ENCODE peak calls at places on chromosomes 1 and 21, in seven cellular contexts. F is brain microvascular endothelial cell, B is GM06990, P is RWPE1, O is neural progenitor cell, S is Calu3, Q is pancreas. I is an unnamed sample.

GRCh38 chr21:38752051-38752505 is 53.7 kb upstream of the ETS2 start:
- DNase-seq in P (no peak), F (no peak), O (no peak), B (no peak), Q (no peak), S (no peak), I (no peak)

GRCh38 chr1:58939146-58939545 is 155.3 kb upstream of the JUN start:
- DNase-seq in S (no peak), Q (no peak), P (no peak), B (no peak), F (no peak), O (no peak), I (no peak)

GRCh38 chr1:28640766-28641165 is 2.1 kb downstream of the TAF12 start:
- DNase-seq in S (peak; percentile 43), B (no peak), O (peak; percentile 20), Q (no peak), P (no peak), F (peak; percentile 22), I (no peak)

GRCh38 chr1:202834771-202835547 is 24.2 kb downstream of the PCAT6 start:
- DNase-seq in P (peak; percentile 79), B (no peak), F (no peak), O (no peak), Q (no peak), S (no peak), I (no peak)

GRCh38 chr1:232722626-232723025 is 82.6 kb upstream of the MAP10 start:
- DNase-seq in F (no peak), Q (no peak), B (no peak), P (no peak), S (no peak), O (no peak), I (no peak)

GRCh38 chr1:19370453-19371170 is 58.5 kb downstream of the SLC66A1 start:
- DNase-seq in F (no peak), S (no peak), O (no peak), P (no peak), Q (no peak), B (no peak), I (no peak)

GRCh38 chr1:216670118-216670870 is 52.9 kb downstream of the ESRRG start:
- DNase-seq in O (no peak), B (no peak), Q (no peak), S (no peak), P (peak; percentile 12), F (no peak), I (no peak)

GRCh38 chr1:199691540-199691939 is 336.0 kb upstream of the NR5A2 start:
- DNase-seq in O (peak; percentile 69), S (peak; percentile 34), F (peak; percentile 45), Q (no peak), B (no peak), P (peak; percentile 89), I (no peak)

GRCh38 chr1:19390901-19391595 is 78.9 kb downstream of the SLC66A1 start:
- DNase-seq in P (peak; percentile 21), S (peak; percentile 11), O (peak; percentile 54), B (peak; percentile 65), Q (peak; percentile 29), F (peak; percentile 70), I (peak; percentile 70)

GRCh38 chr1:27687906-27688305 is 15.9 kb upstream of the IFI6 start:
- DNase-seq in P (no peak), F (no peak), O (no peak), S (no peak), B (no peak), Q (no peak), I (no peak)

GRCh38 chr1:55474168-55474786 is 259.1 kb upstream of the USP24 start:
- DNase-seq in B (no peak), P (peak; percentile 25), Q (no peak), S (no peak), F (no peak), O (no peak), I (no peak)

GRCh38 chr1:161098161-161099068 is at the start of gene KLHDC9:
- DNase-seq in B (peak; percentile 91), F (peak; percentile 45), P (peak; percentile 82), O (peak; percentile 97), Q (peak; percentile 93), S (peak; percentile 92), I (peak; percentile 96)

GRCh38 chr1:180816132-180816531 is 96.6 kb upstream of the KIAA1614 start:
- DNase-seq in B (no peak), F (no peak), O (peak; percentile 3), Q (no peak), P (no peak), S (no peak), I (no peak)

GRCh38 chr1:171313319-171313834 is 606 bp upstream of the FMO4 start:
- DNase-seq in P (no peak), S (no peak), O (no peak), B (no peak), F (no peak), Q (no peak), I (peak; percentile 7)

GRCh38 chr1:46221749-46222148 is 18.6 kb downstream of the LURAP1 start:
- DNase-seq in P (no peak), B (no peak), S (no peak), O (peak; percentile 79), F (no peak), Q (no peak), I (no peak)

GRCh38 chr1:74729741-74730478 is 2.9 kb downstream of the CRYZ start:
- DNase-seq in F (peak; percentile 48), S (no peak), B (no peak), Q (no peak), O (no peak), P (peak; percentile 36), I (no peak)

GRCh38 chr1:202941372-202941771 is 14.3 kb upstream of the KLHL12 start:
- DNase-seq in O (no peak), B (no peak), S (no peak), Q (no peak), P (no peak), F (no peak), I (no peak)

GRCh38 chr1:12640958-12641272 is 3.0 kb upstream of the AADACL4 start:
- DNase-seq in B (no peak), O (no peak), F (no peak), Q (no peak), S (no peak), P (no peak), I (no peak)

GRCh38 chr1:182446033-182446669 is 3.8 kb upstream of the RGSL1 start:
- DNase-seq in O (peak; percentile 56), B (peak; percentile 14), F (peak; percentile 34), S (peak; percentile 60), P (peak; percentile 59), Q (no peak), I (peak; percentile 76)

GRCh38 chr1:218344814-218345672 is at the start of gene TGFB2:
- DNase-seq in P (peak; percentile 26), O (peak; percentile 29), S (peak; percentile 75), F (peak; percentile 90), B (no peak), Q (peak; percentile 41), I (peak; percentile 43)

GRCh38 chr1:981955-982558 is at the start of gene PERM1:
- DNase-seq in Q (no peak), O (no peak), B (no peak), P (no peak), F (no peak), S (no peak), I (no peak)

GRCh38 chr21:36030581-36031189 is 29.6 kb downstream of the SETD4 start:
- DNase-seq in P (no peak), B (no peak), Q (no peak), O (no peak), S (no peak), F (no peak), I (no peak)

GRCh38 chr1:193754732-193755427 is 568.5 kb upstream of the B3GALT2 start:
- DNase-seq in Q (no peak), F (no peak), S (no peak), P (no peak), O (no peak), B (no peak), I (no peak)
- TF ChIP-seq CTCF in Q (no peak), F (peak; percentile 23), S (peak; percentile 24), P (no peak), O (peak; percentile 38), B (no peak), I (no peak)

GRCh38 chr1:87206444-87206843 is 122.2 kb upstream of the LMO4 start:
- DNase-seq in Q (no peak), S (no peak), B (no peak), F (no peak), O (no peak), P (no peak), I (no peak)

GRCh38 chr1:87210151-87210550 is 118.5 kb upstream of the LMO4 start:
- DNase-seq in F (no peak), Q (no peak), O (no peak), P (no peak), S (no peak), B (no peak), I (no peak)

GRCh38 chr1:87208116-87208515 is 120.6 kb upstream of the LMO4 start:
- DNase-seq in P (no peak), F (no peak), Q (no peak), B (no peak), O (no peak), S (no peak), I (no peak)

GRCh38 chr1:87206044-87206443 is 122.6 kb upstream of the LMO4 start:
- DNase-seq in F (no peak), B (no peak), S (no peak), Q (no peak), P (no peak), O (no peak), I (no peak)

GRCh38 chr1:87208936-87209335 is 119.7 kb upstream of the LMO4 start:
- DNase-seq in S (no peak), P (no peak), Q (no peak), F (no peak), O (no peak), B (no peak), I (no peak)
- TF ChIP-seq CTCF in S (no peak), P (no peak), Q (no peak), F (no peak), O (no peak), B (no peak), I (no peak)

GRCh38 chr1:210207597-210208450 is 24.8 kb upstream of the SERTAD4 start:
- DNase-seq in B (no peak), P (no peak), Q (no peak), O (no peak), F (no peak), S (no peak), I (no peak)
- TF ChIP-seq CTCF in B (no peak), P (no peak), Q (no peak), O (no peak), F (no peak), S (no peak), I (no peak)

GRCh38 chr1:31154632-31155215 is 85.0 kb downstream of the NKAIN1 start:
- DNase-seq in P (peak; percentile 91), B (peak; percentile 80), Q (peak; percentile 88), O (peak; percentile 94), S (peak; percentile 82), F (peak; percentile 50), I (peak; percentile 96)

GRCh38 chr1:31152181-31152768 is 86.8 kb upstream of the PUM1 start:
- DNase-seq in F (peak; percentile 56), P (peak; percentile 87), O (no peak), S (no peak), B (no peak), Q (no peak), I (no peak)

GRCh38 chr1:31153423-31153822 is 86.3 kb downstream of the NKAIN1 start:
- DNase-seq in F (no peak), O (no peak), S (no peak), P (no peak), Q (no peak), B (no peak), I (no peak)

GRCh38 chr1:31154000-31154631 is 85.6 kb downstream of the NKAIN1 start:
- DNase-seq in P (peak; percentile 26), O (no peak), S (no peak), Q (no peak), F (no peak), B (no peak), I (no peak)

GRCh38 chr1:31155216-31155806 is 84.4 kb downstream of the NKAIN1 start:
- DNase-seq in F (peak; percentile 39), P (peak; percentile 66), S (peak; percentile 77), Q (peak; percentile 58), O (peak; percentile 88), B (peak; percentile 80), I (peak; percentile 85)
- TF ChIP-seq CTCF in F (peak; percentile 20), P (peak; percentile 37), S (peak; percentile 43), Q (no peak), O (peak; percentile 27), B (peak; percentile 21), I (no peak)